ENCODE peak calls at places on chromosomes 11 and 22, in ten cellular contexts. One of them, this sample, is unnamed.

GRCh38 chr11:7278314-7278917 is 26.7 kb downstream of the SYT9 start:
- DNase-seq in astrocyte of the cerebellum: peak
- DNase-seq in colonic mucosa: no peak
- DNase-seq in NCI-H2029 treated with DMSO at 0.1 percent for 48 hours: no peak
- DNase-seq in RCC 7860: no peak
- DNase-seq in Daoy: peak
- DNase-seq in MG63: peak
- DNase-seq in activated CD4-positive, alpha-beta T cell treated with anti-CD3 and anti-CD28 coated beads for 36 hours: peak
- DNase-seq in left colon: no peak
- DNase-seq in iris pigment epithelial cell: peak
- DNase-seq in this sample: no peak

GRCh38 chr11:75771646-75772410 is 3.2 kb downstream of the DGAT2 start:
- DNase-seq in astrocyte of the cerebellum: no peak
- DNase-seq in left colon: no peak
- DNase-seq in iris pigment epithelial cell: peak
- DNase-seq in RCC 7860: peak
- DNase-seq in colonic mucosa: no peak
- DNase-seq in activated CD4-positive, alpha-beta T cell treated with anti-CD3 and anti-CD28 coated beads for 36 hours: no peak
- DNase-seq in Daoy: peak
- DNase-seq in NCI-H2029 treated with DMSO at 0.1 percent for 48 hours: no peak
- DNase-seq in MG63: peak
- DNase-seq in this sample: peak

GRCh38 chr22:30754521-30754920 is 59.8 kb downstream of the OSBP2 start:
- DNase-seq in RCC 7860: no peak
- DNase-seq in iris pigment epithelial cell: no peak
- DNase-seq in Daoy: no peak
- DNase-seq in astrocyte of the cerebellum: no peak
- DNase-seq in colonic mucosa: no peak
- DNase-seq in activated CD4-positive, alpha-beta T cell treated with anti-CD3 and anti-CD28 coated beads for 36 hours: no peak
- DNase-seq in MG63: no peak
- DNase-seq in left colon: no peak
- DNase-seq in NCI-H2029 treated with DMSO at 0.1 percent for 48 hours: no peak
- DNase-seq in this sample: no peak

GRCh38 chr11:22974251-22974650 is 114.0 kb upstream of the CCDC179 start:
- DNase-seq in NCI-H2029 treated with DMSO at 0.1 percent for 48 hours: no peak
- DNase-seq in iris pigment epithelial cell: no peak
- DNase-seq in left colon: no peak
- DNase-seq in colonic mucosa: no peak
- DNase-seq in activated CD4-positive, alpha-beta T cell treated with anti-CD3 and anti-CD28 coated beads for 36 hours: no peak
- DNase-seq in astrocyte of the cerebellum: no peak
- DNase-seq in Daoy: no peak
- DNase-seq in RCC 7860: no peak
- DNase-seq in MG63: no peak
- DNase-seq in this sample: no peak

GRCh38 chr22:41799486-41800347 is 762 bp upstream of the CCDC134 start:
- DNase-seq in colonic mucosa: peak
- DNase-seq in NCI-H2029 treated with DMSO at 0.1 percent for 48 hours: no peak
- DNase-seq in MG63: peak
- DNase-seq in iris pigment epithelial cell: peak
- DNase-seq in activated CD4-positive, alpha-beta T cell treated with anti-CD3 and anti-CD28 coated beads for 36 hours: peak
- DNase-seq in RCC 7860: no peak
- DNase-seq in astrocyte of the cerebellum: peak
- DNase-seq in Daoy: no peak
- DNase-seq in left colon: peak
- DNase-seq in this sample: peak

GRCh38 chr11:44333271-44334218 is 23.6 kb upstream of the ALX4 start:
- DNase-seq in NCI-H2029 treated with DMSO at 0.1 percent for 48 hours: no peak
- DNase-seq in colonic mucosa: no peak
- DNase-seq in activated CD4-positive, alpha-beta T cell treated with anti-CD3 and anti-CD28 coated beads for 36 hours: no peak
- DNase-seq in RCC 7860: peak
- DNase-seq in left colon: no peak
- DNase-seq in astrocyte of the cerebellum: no peak
- DNase-seq in iris pigment epithelial cell: peak
- DNase-seq in Daoy: peak
- DNase-seq in MG63: no peak
- DNase-seq in this sample: no peak

GRCh38 chr11:66011239-66011784 is 496 bp upstream of the CST6 start:
- DNase-seq in colonic mucosa: no peak
- DNase-seq in astrocyte of the cerebellum: no peak
- DNase-seq in iris pigment epithelial cell: peak
- DNase-seq in left colon: no peak
- DNase-seq in Daoy: peak
- DNase-seq in activated CD4-positive, alpha-beta T cell treated with anti-CD3 and anti-CD28 coated beads for 36 hours: no peak
- DNase-seq in NCI-H2029 treated with DMSO at 0.1 percent for 48 hours: no peak
- DNase-seq in RCC 7860: peak
- DNase-seq in MG63: peak
- DNase-seq in this sample: no peak

GRCh38 chr11:113255741-113256140 is 58.6 kb upstream of the TTC12 start:
- DNase-seq in MG63: no peak
- DNase-seq in left colon: no peak
- DNase-seq in NCI-H2029 treated with DMSO at 0.1 percent for 48 hours: no peak
- DNase-seq in colonic mucosa: no peak
- DNase-seq in astrocyte of the cerebellum: no peak
- DNase-seq in iris pigment epithelial cell: no peak
- DNase-seq in activated CD4-positive, alpha-beta T cell treated with anti-CD3 and anti-CD28 coated beads for 36 hours: no peak
- DNase-seq in RCC 7860: no peak
- DNase-seq in Daoy: no peak
- DNase-seq in this sample: no peak

GRCh38 chr11:19827399-19828135 is 114.9 kb downstream of the NAV2 start:
- DNase-seq in MG63: no peak
- DNase-seq in colonic mucosa: peak
- DNase-seq in activated CD4-positive, alpha-beta T cell treated with anti-CD3 and anti-CD28 coated beads for 36 hours: no peak
- DNase-seq in iris pigment epithelial cell: no peak
- DNase-seq in NCI-H2029 treated with DMSO at 0.1 percent for 48 hours: no peak
- DNase-seq in RCC 7860: no peak
- DNase-seq in astrocyte of the cerebellum: no peak
- DNase-seq in left colon: no peak
- DNase-seq in Daoy: no peak
- DNase-seq in this sample: no peak

GRCh38 chr11:22583963-22584492 is 41.6 kb downstream of the FANCF start:
- DNase-seq in RCC 7860: no peak
- DNase-seq in Daoy: no peak
- DNase-seq in left colon: no peak
- DNase-seq in MG63: no peak
- DNase-seq in astrocyte of the cerebellum: no peak
- DNase-seq in colonic mucosa: no peak
- DNase-seq in NCI-H2029 treated with DMSO at 0.1 percent for 48 hours: no peak
- DNase-seq in iris pigment epithelial cell: no peak
- DNase-seq in activated CD4-positive, alpha-beta T cell treated with anti-CD3 and anti-CD28 coated beads for 36 hours: no peak
- DNase-seq in this sample: no peak

GRCh38 chr11:66745356-66746235 is 16.6 kb upstream of the SPTBN2 start:
- DNase-seq in astrocyte of the cerebellum: no peak
- DNase-seq in RCC 7860: no peak
- DNase-seq in MG63: peak
- DNase-seq in colonic mucosa: peak
- DNase-seq in left colon: peak
- DNase-seq in activated CD4-positive, alpha-beta T cell treated with anti-CD3 and anti-CD28 coated beads for 36 hours: peak
- DNase-seq in Daoy: peak
- DNase-seq in iris pigment epithelial cell: no peak
- DNase-seq in NCI-H2029 treated with DMSO at 0.1 percent for 48 hours: no peak
- DNase-seq in this sample: no peak

GRCh38 chr11:111604392-111605009 is 2.3 kb downstream of the SIK2 start:
- DNase-seq in activated CD4-positive, alpha-beta T cell treated with anti-CD3 and anti-CD28 coated beads for 36 hours: no peak
- DNase-seq in MG63: no peak
- DNase-seq in colonic mucosa: no peak
- DNase-seq in Daoy: peak
- DNase-seq in iris pigment epithelial cell: peak
- DNase-seq in astrocyte of the cerebellum: peak
- DNase-seq in NCI-H2029 treated with DMSO at 0.1 percent for 48 hours: peak
- DNase-seq in left colon: no peak
- DNase-seq in RCC 7860: peak
- DNase-seq in this sample: no peak

GRCh38 chr11:2587132-2587930 is 112.5 kb downstream of the KCNQ1OT1 start:
- DNase-seq in MG63: no peak
- DNase-seq in left colon: peak
- DNase-seq in activated CD4-positive, alpha-beta T cell treated with anti-CD3 and anti-CD28 coated beads for 36 hours: no peak
- DNase-seq in iris pigment epithelial cell: no peak
- DNase-seq in RCC 7860: no peak
- DNase-seq in astrocyte of the cerebellum: no peak
- DNase-seq in colonic mucosa: no peak
- DNase-seq in Daoy: no peak
- DNase-seq in NCI-H2029 treated with DMSO at 0.1 percent for 48 hours: no peak
- DNase-seq in this sample: peak

GRCh38 chr22:45818130-45819085 is 146.8 kb downstream of the ATXN10 start:
- DNase-seq in NCI-H2029 treated with DMSO at 0.1 percent for 48 hours: no peak
- DNase-seq in Daoy: no peak
- DNase-seq in MG63: no peak
- DNase-seq in astrocyte of the cerebellum: no peak
- DNase-seq in colonic mucosa: no peak
- DNase-seq in left colon: no peak
- DNase-seq in RCC 7860: no peak
- DNase-seq in activated CD4-positive, alpha-beta T cell treated with anti-CD3 and anti-CD28 coated beads for 36 hours: no peak
- DNase-seq in iris pigment epithelial cell: peak
- DNase-seq in this sample: no peak

GRCh38 chr11:92782806-92783205 is 186.6 kb upstream of the MTNR1B start:
- DNase-seq in Daoy: peak
- DNase-seq in activated CD4-positive, alpha-beta T cell treated with anti-CD3 and anti-CD28 coated beads for 36 hours: no peak
- DNase-seq in NCI-H2029 treated with DMSO at 0.1 percent for 48 hours: no peak
- DNase-seq in MG63: no peak
- DNase-seq in astrocyte of the cerebellum: no peak
- DNase-seq in iris pigment epithelial cell: no peak
- DNase-seq in RCC 7860: no peak
- DNase-seq in colonic mucosa: no peak
- DNase-seq in left colon: no peak
- DNase-seq in this sample: no peak

GRCh38 chr11:34860034-34860433 is 56.1 kb downstream of the APIP start:
- DNase-seq in RCC 7860: no peak
- DNase-seq in MG63: peak
- DNase-seq in iris pigment epithelial cell: no peak
- DNase-seq in colonic mucosa: no peak
- DNase-seq in astrocyte of the cerebellum: no peak
- DNase-seq in activated CD4-positive, alpha-beta T cell treated with anti-CD3 and anti-CD28 coated beads for 36 hours: no peak
- DNase-seq in NCI-H2029 treated with DMSO at 0.1 percent for 48 hours: peak
- DNase-seq in left colon: no peak
- DNase-seq in Daoy: no peak
- DNase-seq in this sample: no peak

GRCh38 chr11:17494019-17494418 is 17.4 kb upstream of the ABCC8 start:
- DNase-seq in NCI-H2029 treated with DMSO at 0.1 percent for 48 hours: no peak
- DNase-seq in left colon: no peak
- DNase-seq in activated CD4-positive, alpha-beta T cell treated with anti-CD3 and anti-CD28 coated beads for 36 hours: no peak
- DNase-seq in Daoy: no peak
- DNase-seq in RCC 7860: no peak
- DNase-seq in colonic mucosa: no peak
- DNase-seq in astrocyte of the cerebellum: no peak
- DNase-seq in iris pigment epithelial cell: no peak
- DNase-seq in MG63: no peak
- DNase-seq in this sample: no peak

GRCh38 chr22:27422442-27422841 is 379.1 kb downstream of the MN1 start:
- DNase-seq in Daoy: no peak
- DNase-seq in colonic mucosa: no peak
- DNase-seq in left colon: no peak
- DNase-seq in RCC 7860: no peak
- DNase-seq in iris pigment epithelial cell: no peak
- DNase-seq in NCI-H2029 treated with DMSO at 0.1 percent for 48 hours: no peak
- DNase-seq in activated CD4-positive, alpha-beta T cell treated with anti-CD3 and anti-CD28 coated beads for 36 hours: no peak
- DNase-seq in astrocyte of the cerebellum: no peak
- DNase-seq in MG63: no peak
- DNase-seq in this sample: no peak

GRCh38 chr22:23670378-23671295 is 20.2 kb upstream of the RGL4 start:
- DNase-seq in astrocyte of the cerebellum: no peak
- DNase-seq in iris pigment epithelial cell: no peak
- DNase-seq in Daoy: peak
- DNase-seq in colonic mucosa: no peak
- DNase-seq in activated CD4-positive, alpha-beta T cell treated with anti-CD3 and anti-CD28 coated beads for 36 hours: no peak
- DNase-seq in NCI-H2029 treated with DMSO at 0.1 percent for 48 hours: no peak
- DNase-seq in RCC 7860: no peak
- DNase-seq in MG63: no peak
- DNase-seq in left colon: no peak
- DNase-seq in this sample: no peak

GRCh38 chr11:34671946-34672345 is 51.1 kb downstream of the EHF start:
- DNase-seq in left colon: no peak
- DNase-seq in Daoy: no peak
- DNase-seq in iris pigment epithelial cell: no peak
- DNase-seq in astrocyte of the cerebellum: no peak
- DNase-seq in RCC 7860: no peak
- DNase-seq in activated CD4-positive, alpha-beta T cell treated with anti-CD3 and anti-CD28 coated beads for 36 hours: no peak
- DNase-seq in MG63: no peak
- DNase-seq in NCI-H2029 treated with DMSO at 0.1 percent for 48 hours: no peak
- DNase-seq in colonic mucosa: no peak
- DNase-seq in this sample: no peak

GRCh38 chr11:95067042-95067827 is 516 bp downstream of the SRSF8 start:
- DNase-seq in Daoy: peak
- DNase-seq in iris pigment epithelial cell: peak
- DNase-seq in activated CD4-positive, alpha-beta T cell treated with anti-CD3 and anti-CD28 coated beads for 36 hours: peak
- DNase-seq in astrocyte of the cerebellum: peak
- DNase-seq in left colon: peak
- DNase-seq in RCC 7860: peak
- DNase-seq in colonic mucosa: peak
- DNase-seq in NCI-H2029 treated with DMSO at 0.1 percent for 48 hours: peak
- DNase-seq in MG63: peak
- DNase-seq in this sample: peak

GRCh38 chr11:76854709-76855108 is 6.0 kb upstream of the ACER3 start:
- DNase-seq in astrocyte of the cerebellum: no peak
- DNase-seq in MG63: no peak
- DNase-seq in left colon: no peak
- DNase-seq in iris pigment epithelial cell: no peak
- DNase-seq in activated CD4-positive, alpha-beta T cell treated with anti-CD3 and anti-CD28 coated beads for 36 hours: no peak
- DNase-seq in Daoy: no peak
- DNase-seq in colonic mucosa: no peak
- DNase-seq in NCI-H2029 treated with DMSO at 0.1 percent for 48 hours: no peak
- DNase-seq in RCC 7860: no peak
- DNase-seq in this sample: no peak

GRCh38 chr11:33920838-33921613 is 29.1 kb upstream of the LMO2 start:
- DNase-seq in colonic mucosa: no peak
- DNase-seq in astrocyte of the cerebellum: peak
- DNase-seq in left colon: no peak
- DNase-seq in Daoy: no peak
- DNase-seq in RCC 7860: no peak
- DNase-seq in activated CD4-positive, alpha-beta T cell treated with anti-CD3 and anti-CD28 coated beads for 36 hours: peak
- DNase-seq in iris pigment epithelial cell: no peak
- DNase-seq in MG63: no peak
- DNase-seq in NCI-H2029 treated with DMSO at 0.1 percent for 48 hours: no peak
- DNase-seq in this sample: no peak

GRCh38 chr22:23281406-23282088 is 101.2 kb downstream of the BCR start:
- DNase-seq in left colon: peak
- DNase-seq in RCC 7860: peak
- DNase-seq in Daoy: peak
- DNase-seq in astrocyte of the cerebellum: peak
- DNase-seq in NCI-H2029 treated with DMSO at 0.1 percent for 48 hours: peak
- DNase-seq in activated CD4-positive, alpha-beta T cell treated with anti-CD3 and anti-CD28 coated beads for 36 hours: peak
- DNase-seq in MG63: peak
- DNase-seq in colonic mucosa: peak
- DNase-seq in iris pigment epithelial cell: peak
- DNase-seq in this sample: peak